ENCODE peak calls at places on chromosome 1, in six cellular contexts. X is HuH-7, O is uterus, R is NCI-H774, Z is HT-29, N is GM12891. P is an unnamed sample.

GRCh38 chr1:21216835-21217811 is 40.4 kb upstream of the EIF4G3 start:
- DNase-seq in X (peak), O (peak), R (no peak), Z (peak), N (peak), P (peak)

GRCh38 chr1:193905288-193906085 is 719.1 kb upstream of the B3GALT2 start:
- DNase-seq in X (peak), O (no peak), R (no peak), Z (no peak), N (no peak), P (no peak)

GRCh38 chr1:59406437-59407164 is 109.7 kb downstream of the FGGY start:
- DNase-seq in X (no peak), O (no peak), R (no peak), Z (no peak), N (no peak), P (no peak)

GRCh38 chr1:903305-903704 is 20.4 kb upstream of the SAMD11 start:
- DNase-seq in X (no peak), O (no peak), R (no peak), Z (no peak), N (no peak), P (no peak)

GRCh38 chr1:109388884-109389637 is 8.7 kb downstream of the SORT1 start:
- DNase-seq in X (no peak), O (no peak), R (no peak), Z (no peak), N (no peak), P (no peak)

GRCh38 chr1:153288634-153289275 is 24.0 kb downstream of the PGLYRP3 start:
- DNase-seq in X (peak), O (no peak), R (no peak), Z (peak), N (peak), P (no peak)

GRCh38 chr1:173114381-173114780 is 63.6 kb upstream of the TNFSF18 start:
- DNase-seq in X (no peak), O (no peak), R (no peak), Z (no peak), N (no peak), P (no peak)

GRCh38 chr1:40059292-40059959 is 18.9 kb downstream of the CAP1 start:
- DNase-seq in X (peak), O (no peak), R (no peak), Z (peak), N (no peak), P (peak)

GRCh38 chr1:10561497-10561896 is 86.7 kb downstream of the PEX14 start:
- DNase-seq in X (no peak), O (no peak), R (no peak), Z (no peak), N (no peak), P (no peak)

GRCh38 chr1:10671090-10671489 is 125.4 kb downstream of the CASZ1 start:
- DNase-seq in X (no peak), O (no peak), R (no peak), Z (no peak), N (no peak), P (no peak)

GRCh38 chr1:55155522-55155921 is 59.6 kb downstream of the USP24 start:
- DNase-seq in X (no peak), O (no peak), R (no peak), Z (peak), N (no peak), P (peak)

GRCh38 chr1:54027848-54028247 is 9.9 kb upstream of the LDLRAD1 start:
- DNase-seq in X (no peak), O (no peak), R (no peak), Z (no peak), N (no peak), P (no peak)

GRCh38 chr1:213244664-213245091 is 193.6 kb downstream of the RPS6KC1 start:
- DNase-seq in X (peak), O (no peak), R (peak), Z (peak), N (peak), P (peak)

GRCh38 chr1:223716302-223716862 is 4.0 kb downstream of the CAPN2 start:
- DNase-seq in X (no peak), O (no peak), R (no peak), Z (no peak), N (peak), P (no peak)

GRCh38 chr1:77360256-77360655 is 78.4 kb downstream of the AK5 start:
- DNase-seq in X (no peak), O (no peak), R (no peak), Z (no peak), N (no peak), P (no peak)

GRCh38 chr1:70315782-70316181 is 38.7 kb downstream of the ANKRD13C start:
- DNase-seq in X (no peak), O (no peak), R (no peak), Z (no peak), N (no peak), P (no peak)

GRCh38 chr1:165420655-165421054 is 24.3 kb downstream of the RXRG start:
- DNase-seq in X (no peak), O (no peak), R (no peak), Z (no peak), N (no peak), P (no peak)

GRCh38 chr1:96365076-96365475 is 356.5 kb upstream of the PTBP2 start:
- DNase-seq in X (no peak), O (no peak), R (no peak), Z (no peak), N (no peak), P (no peak)

GRCh38 chr1:5597991-5598823 is 394.0 kb downstream of the NPHP4 start:
- DNase-seq in X (peak), O (no peak), R (no peak), Z (peak), N (no peak), P (peak)

GRCh38 chr1:39575191-39576015 is 1.2 kb downstream of the PABPC4 start:
- DNase-seq in X (no peak), O (peak), R (peak), Z (peak), N (peak), P (no peak)

GRCh38 chr1:153610334-153611023 is 2.5 kb downstream of the S100A16 start:
- DNase-seq in X (no peak), O (no peak), R (no peak), Z (no peak), N (no peak), P (no peak)

P was measured in LNCaP clone FGC.